ENCODE peak calls at places on chromosomes 7 and 10, in eight cellular contexts. One of them, this sample, is unnamed.

GRCh38 chr10:105691811-105692210 is 1050.7 kb downstream of the SORCS3 start:
- DNase-seq in choroid plexus epithelial cell: peak
- DNase-seq in GM12892: no peak
- DNase-seq in NCI-H1092: no peak
- DNase-seq in NAMALWA: peak
- DNase-seq in neuronal stem cell: peak
- DNase-seq in stimulated activated CD8-positive, alpha-beta memory T cell treated with anti-CD3 and anti-CD28 coated beads, Interleukin-7, amount 100 ng/mL, for 48 hours: no peak
- DNase-seq in bronchial epithelial cell: peak
- DNase-seq in this sample: no peak

GRCh38 chr10:125083576-125083920 is 76.8 kb downstream of the CTBP2 start:
- DNase-seq in choroid plexus epithelial cell: peak
- DNase-seq in GM12892: no peak
- DNase-seq in NCI-H1092: no peak
- DNase-seq in NAMALWA: no peak
- DNase-seq in neuronal stem cell: no peak
- DNase-seq in stimulated activated CD8-positive, alpha-beta memory T cell treated with anti-CD3 and anti-CD28 coated beads, Interleukin-7, amount 100 ng/mL, for 48 hours: no peak
- DNase-seq in bronchial epithelial cell: no peak
- DNase-seq in this sample: no peak

GRCh38 chr7:96388166-96388565 is 66.3 kb upstream of the SLC25A13 start:
- DNase-seq in choroid plexus epithelial cell: peak
- DNase-seq in GM12892: no peak
- DNase-seq in NCI-H1092: no peak
- DNase-seq in NAMALWA: no peak
- DNase-seq in neuronal stem cell: no peak
- DNase-seq in stimulated activated CD8-positive, alpha-beta memory T cell treated with anti-CD3 and anti-CD28 coated beads, Interleukin-7, amount 100 ng/mL, for 48 hours: no peak
- DNase-seq in bronchial epithelial cell: peak
- DNase-seq in this sample: no peak

GRCh38 chr10:71814923-71815411 is 36.1 kb downstream of the PSAP start:
- DNase-seq in choroid plexus epithelial cell: no peak
- DNase-seq in GM12892: no peak
- DNase-seq in NCI-H1092: no peak
- DNase-seq in NAMALWA: no peak
- DNase-seq in neuronal stem cell: no peak
- DNase-seq in stimulated activated CD8-positive, alpha-beta memory T cell treated with anti-CD3 and anti-CD28 coated beads, Interleukin-7, amount 100 ng/mL, for 48 hours: no peak
- DNase-seq in bronchial epithelial cell: no peak
- DNase-seq in this sample: no peak

GRCh38 chr10:71077143-71077581 is 135.2 kb upstream of the UNC5B start:
- DNase-seq in choroid plexus epithelial cell: peak
- DNase-seq in GM12892: no peak
- DNase-seq in NCI-H1092: no peak
- DNase-seq in NAMALWA: no peak
- DNase-seq in neuronal stem cell: no peak
- DNase-seq in stimulated activated CD8-positive, alpha-beta memory T cell treated with anti-CD3 and anti-CD28 coated beads, Interleukin-7, amount 100 ng/mL, for 48 hours: no peak
- DNase-seq in bronchial epithelial cell: peak
- DNase-seq in this sample: peak

GRCh38 chr7:144110272-144110671 is 889 bp downstream of the OR2A2 start:
- DNase-seq in choroid plexus epithelial cell: no peak
- DNase-seq in GM12892: no peak
- DNase-seq in NCI-H1092: no peak
- DNase-seq in NAMALWA: no peak
- DNase-seq in neuronal stem cell: no peak
- DNase-seq in stimulated activated CD8-positive, alpha-beta memory T cell treated with anti-CD3 and anti-CD28 coated beads, Interleukin-7, amount 100 ng/mL, for 48 hours: no peak
- DNase-seq in bronchial epithelial cell: no peak
- DNase-seq in this sample: no peak

GRCh38 chr7:101058355-101058754 is 26.9 kb upstream of the TRIM56 start:
- DNase-seq in choroid plexus epithelial cell: peak
- DNase-seq in GM12892: no peak
- DNase-seq in NCI-H1092: no peak
- DNase-seq in NAMALWA: peak
- DNase-seq in neuronal stem cell: peak
- DNase-seq in stimulated activated CD8-positive, alpha-beta memory T cell treated with anti-CD3 and anti-CD28 coated beads, Interleukin-7, amount 100 ng/mL, for 48 hours: no peak
- DNase-seq in bronchial epithelial cell: peak
- DNase-seq in this sample: peak

GRCh38 chr7:30626984-30627383 is 32.3 kb downstream of the GARS1 start:
- DNase-seq in choroid plexus epithelial cell: no peak
- DNase-seq in GM12892: no peak
- DNase-seq in NCI-H1092: no peak
- DNase-seq in NAMALWA: no peak
- DNase-seq in neuronal stem cell: no peak
- DNase-seq in stimulated activated CD8-positive, alpha-beta memory T cell treated with anti-CD3 and anti-CD28 coated beads, Interleukin-7, amount 100 ng/mL, for 48 hours: no peak
- DNase-seq in bronchial epithelial cell: no peak
- DNase-seq in this sample: no peak

GRCh38 chr7:2032030-2032875 is 200.5 kb downstream of the MAD1L1 start:
- DNase-seq in choroid plexus epithelial cell: peak
- DNase-seq in GM12892: no peak
- DNase-seq in NCI-H1092: peak
- DNase-seq in NAMALWA: no peak
- DNase-seq in neuronal stem cell: no peak
- DNase-seq in stimulated activated CD8-positive, alpha-beta memory T cell treated with anti-CD3 and anti-CD28 coated beads, Interleukin-7, amount 100 ng/mL, for 48 hours: no peak
- DNase-seq in bronchial epithelial cell: no peak
- DNase-seq in this sample: peak

GRCh38 chr7:112788778-112789343 is 1.3 kb downstream of the TMEM168 start:
- DNase-seq in choroid plexus epithelial cell: no peak
- DNase-seq in GM12892: no peak
- DNase-seq in NCI-H1092: no peak
- DNase-seq in NAMALWA: no peak
- DNase-seq in neuronal stem cell: no peak
- DNase-seq in stimulated activated CD8-positive, alpha-beta memory T cell treated with anti-CD3 and anti-CD28 coated beads, Interleukin-7, amount 100 ng/mL, for 48 hours: no peak
- DNase-seq in bronchial epithelial cell: no peak
- DNase-seq in this sample: no peak

GRCh38 chr7:12139421-12139820 is 71.7 kb upstream of the TMEM106B start:
- DNase-seq in choroid plexus epithelial cell: peak
- DNase-seq in GM12892: no peak
- DNase-seq in NCI-H1092: no peak
- DNase-seq in NAMALWA: no peak
- DNase-seq in neuronal stem cell: no peak
- DNase-seq in stimulated activated CD8-positive, alpha-beta memory T cell treated with anti-CD3 and anti-CD28 coated beads, Interleukin-7, amount 100 ng/mL, for 48 hours: no peak
- DNase-seq in bronchial epithelial cell: peak
- DNase-seq in this sample: no peak

GRCh38 chr7:55158983-55159382 is 140.2 kb downstream of the EGFR start:
- DNase-seq in choroid plexus epithelial cell: no peak
- DNase-seq in GM12892: no peak
- DNase-seq in NCI-H1092: no peak
- DNase-seq in NAMALWA: no peak
- DNase-seq in neuronal stem cell: no peak
- DNase-seq in stimulated activated CD8-positive, alpha-beta memory T cell treated with anti-CD3 and anti-CD28 coated beads, Interleukin-7, amount 100 ng/mL, for 48 hours: no peak
- DNase-seq in bronchial epithelial cell: no peak
- DNase-seq in this sample: peak

GRCh38 chr10:102769375-102770107 is 25.8 kb downstream of the WBP1L start:
- DNase-seq in choroid plexus epithelial cell: peak
- DNase-seq in GM12892: no peak
- DNase-seq in NCI-H1092: no peak
- DNase-seq in NAMALWA: no peak
- DNase-seq in neuronal stem cell: no peak
- DNase-seq in stimulated activated CD8-positive, alpha-beta memory T cell treated with anti-CD3 and anti-CD28 coated beads, Interleukin-7, amount 100 ng/mL, for 48 hours: no peak
- DNase-seq in bronchial epithelial cell: peak
- DNase-seq in this sample: no peak

GRCh38 chr10:119406888-119407777 is 135.4 kb downstream of the RGS10 start:
- DNase-seq in choroid plexus epithelial cell: no peak
- DNase-seq in GM12892: no peak
- DNase-seq in NCI-H1092: no peak
- DNase-seq in NAMALWA: peak
- DNase-seq in neuronal stem cell: no peak
- DNase-seq in stimulated activated CD8-positive, alpha-beta memory T cell treated with anti-CD3 and anti-CD28 coated beads, Interleukin-7, amount 100 ng/mL, for 48 hours: no peak
- DNase-seq in bronchial epithelial cell: no peak
- DNase-seq in this sample: no peak

GRCh38 chr10:34148258-34148657 is 666.8 kb downstream of the PARD3 start:
- DNase-seq in choroid plexus epithelial cell: no peak
- DNase-seq in GM12892: no peak
- DNase-seq in NCI-H1092: no peak
- DNase-seq in NAMALWA: no peak
- DNase-seq in neuronal stem cell: no peak
- DNase-seq in stimulated activated CD8-positive, alpha-beta memory T cell treated with anti-CD3 and anti-CD28 coated beads, Interleukin-7, amount 100 ng/mL, for 48 hours: no peak
- DNase-seq in bronchial epithelial cell: no peak
- DNase-seq in this sample: no peak

GRCh38 chr7:24756989-24757798 is at the start of gene GSDME:
- DNase-seq in choroid plexus epithelial cell: peak
- DNase-seq in GM12892: peak
- DNase-seq in NCI-H1092: no peak
- DNase-seq in NAMALWA: no peak
- DNase-seq in neuronal stem cell: peak
- DNase-seq in stimulated activated CD8-positive, alpha-beta memory T cell treated with anti-CD3 and anti-CD28 coated beads, Interleukin-7, amount 100 ng/mL, for 48 hours: no peak
- DNase-seq in bronchial epithelial cell: peak
- DNase-seq in this sample: peak

GRCh38 chr10:23193435-23194074 is 1.4 kb downstream of the PTF1A start:
- DNase-seq in choroid plexus epithelial cell: no peak
- DNase-seq in GM12892: no peak
- DNase-seq in NCI-H1092: no peak
- DNase-seq in NAMALWA: no peak
- DNase-seq in neuronal stem cell: no peak
- DNase-seq in stimulated activated CD8-positive, alpha-beta memory T cell treated with anti-CD3 and anti-CD28 coated beads, Interleukin-7, amount 100 ng/mL, for 48 hours: no peak
- DNase-seq in bronchial epithelial cell: no peak
- DNase-seq in this sample: no peak

GRCh38 chr7:96320437-96320836 is 1.5 kb downstream of the SLC25A13 start:
- DNase-seq in choroid plexus epithelial cell: no peak
- DNase-seq in GM12892: peak
- DNase-seq in NCI-H1092: no peak
- DNase-seq in NAMALWA: peak
- DNase-seq in neuronal stem cell: no peak
- DNase-seq in stimulated activated CD8-positive, alpha-beta memory T cell treated with anti-CD3 and anti-CD28 coated beads, Interleukin-7, amount 100 ng/mL, for 48 hours: no peak
- DNase-seq in bronchial epithelial cell: no peak
- DNase-seq in this sample: no peak

GRCh38 chr7:84536256-84536870 is 341.8 kb upstream of the SEMA3A start:
- DNase-seq in choroid plexus epithelial cell: peak
- DNase-seq in GM12892: no peak
- DNase-seq in NCI-H1092: no peak
- DNase-seq in NAMALWA: no peak
- DNase-seq in neuronal stem cell: no peak
- DNase-seq in stimulated activated CD8-positive, alpha-beta memory T cell treated with anti-CD3 and anti-CD28 coated beads, Interleukin-7, amount 100 ng/mL, for 48 hours: no peak
- DNase-seq in bronchial epithelial cell: peak
- DNase-seq in this sample: no peak

GRCh38 chr10:72323108-72323932 is 31.4 kb downstream of the DNAJB12 start:
- DNase-seq in choroid plexus epithelial cell: no peak
- DNase-seq in GM12892: no peak
- DNase-seq in NCI-H1092: no peak
- DNase-seq in NAMALWA: no peak
- DNase-seq in neuronal stem cell: no peak
- DNase-seq in stimulated activated CD8-positive, alpha-beta memory T cell treated with anti-CD3 and anti-CD28 coated beads, Interleukin-7, amount 100 ng/mL, for 48 hours: no peak
- DNase-seq in bronchial epithelial cell: no peak
- DNase-seq in this sample: peak

GRCh38 chr7:417973-418601 is 101.6 kb downstream of the PDGFA start:
- DNase-seq in choroid plexus epithelial cell: no peak
- DNase-seq in GM12892: no peak
- DNase-seq in NCI-H1092: no peak
- DNase-seq in NAMALWA: no peak
- DNase-seq in neuronal stem cell: no peak
- DNase-seq in stimulated activated CD8-positive, alpha-beta memory T cell treated with anti-CD3 and anti-CD28 coated beads, Interleukin-7, amount 100 ng/mL, for 48 hours: no peak
- DNase-seq in bronchial epithelial cell: no peak
- DNase-seq in this sample: no peak

GRCh38 chr7:159177270-159178036 is 32.8 kb upstream of the VIPR2 start:
- DNase-seq in choroid plexus epithelial cell: peak
- DNase-seq in GM12892: no peak
- DNase-seq in NCI-H1092: no peak
- DNase-seq in NAMALWA: no peak
- DNase-seq in neuronal stem cell: no peak
- DNase-seq in stimulated activated CD8-positive, alpha-beta memory T cell treated with anti-CD3 and anti-CD28 coated beads, Interleukin-7, amount 100 ng/mL, for 48 hours: no peak
- DNase-seq in bronchial epithelial cell: no peak
- DNase-seq in this sample: no peak

GRCh38 chr7:159012353-159013069 is 132.2 kb downstream of the VIPR2 start:
- DNase-seq in choroid plexus epithelial cell: peak
- DNase-seq in GM12892: no peak
- DNase-seq in NCI-H1092: no peak
- DNase-seq in NAMALWA: no peak
- DNase-seq in neuronal stem cell: no peak
- DNase-seq in stimulated activated CD8-positive, alpha-beta memory T cell treated with anti-CD3 and anti-CD28 coated beads, Interleukin-7, amount 100 ng/mL, for 48 hours: no peak
- DNase-seq in bronchial epithelial cell: no peak
- DNase-seq in this sample: no peak

GRCh38 chr7:92266415-92267241 is 20.9 kb downstream of the ANKIB1 start:
- DNase-seq in choroid plexus epithelial cell: no peak
- DNase-seq in GM12892: no peak
- DNase-seq in NCI-H1092: no peak
- DNase-seq in NAMALWA: no peak
- DNase-seq in neuronal stem cell: no peak
- DNase-seq in stimulated activated CD8-positive, alpha-beta memory T cell treated with anti-CD3 and anti-CD28 coated beads, Interleukin-7, amount 100 ng/mL, for 48 hours: no peak
- DNase-seq in bronchial epithelial cell: peak
- DNase-seq in this sample: no peak

GRCh38 chr7:47478017-47478344 is 103.9 kb downstream of the TNS3 start:
- DNase-seq in choroid plexus epithelial cell: peak
- DNase-seq in GM12892: no peak
- DNase-seq in NCI-H1092: no peak
- DNase-seq in NAMALWA: no peak
- DNase-seq in neuronal stem cell: no peak
- DNase-seq in stimulated activated CD8-positive, alpha-beta memory T cell treated with anti-CD3 and anti-CD28 coated beads, Interleukin-7, amount 100 ng/mL, for 48 hours: no peak
- DNase-seq in bronchial epithelial cell: no peak
- DNase-seq in this sample: peak

GRCh38 chr10:44774676-44775401 is 136.3 kb upstream of the TMEM72 start:
- DNase-seq in choroid plexus epithelial cell: peak
- DNase-seq in GM12892: no peak
- DNase-seq in NCI-H1092: no peak
- DNase-seq in NAMALWA: no peak
- DNase-seq in neuronal stem cell: no peak
- DNase-seq in stimulated activated CD8-positive, alpha-beta memory T cell treated with anti-CD3 and anti-CD28 coated beads, Interleukin-7, amount 100 ng/mL, for 48 hours: no peak
- DNase-seq in bronchial epithelial cell: no peak
- DNase-seq in this sample: peak

GRCh38 chr7:23468721-23469149 is 1.6 kb downstream of the IGF2BP3 start:
- DNase-seq in choroid plexus epithelial cell: peak
- DNase-seq in GM12892: no peak
- DNase-seq in NCI-H1092: no peak
- DNase-seq in NAMALWA: peak
- DNase-seq in neuronal stem cell: no peak
- DNase-seq in stimulated activated CD8-positive, alpha-beta memory T cell treated with anti-CD3 and anti-CD28 coated beads, Interleukin-7, amount 100 ng/mL, for 48 hours: no peak
- DNase-seq in bronchial epithelial cell: no peak
- DNase-seq in this sample: no peak

GRCh38 chr10:13950543-13950939 is 363.8 kb downstream of the PRPF18 start:
- DNase-seq in choroid plexus epithelial cell: no peak
- DNase-seq in GM12892: no peak
- DNase-seq in NCI-H1092: no peak
- DNase-seq in NAMALWA: no peak
- DNase-seq in neuronal stem cell: no peak
- DNase-seq in stimulated activated CD8-positive, alpha-beta memory T cell treated with anti-CD3 and anti-CD28 coated beads, Interleukin-7, amount 100 ng/mL, for 48 hours: no peak
- DNase-seq in bronchial epithelial cell: no peak
- DNase-seq in this sample: no peak

This sample was measured in left lobe of liver.